ENCODE peak calls at places on chromosome 15, in seven cellular contexts. J is ACHN; P is right cardiac atrium; W is activated CD4-positive, CD25-positive, alpha-beta regulatory T cell treated with anti-CD3 and anti-CD28 coated beads, Interleukin-2, amount 50 U/mL, for 72 hours; S is stimulated activated CD8-positive, alpha-beta memory T cell treated with anti-CD3 and anti-CD28 coated beads, Interleukin-7, amount 100 ng/mL, for 1 hour; M is prostate gland; Z is GM10248. A is an unnamed sample.

GRCh38 chr15:101003706-101004105 is 84.5 kb downstream of the LRRK1 start:
- DNase-seq in J (no peak), P (no peak), W (no peak), S (no peak), M (no peak), Z (no peak), A (no peak)

GRCh38 chr15:95162967-95163531 is 931.7 kb downstream of the MCTP2 start:
- DNase-seq in J (peak), P (no peak), W (no peak), S (no peak), M (no peak), Z (no peak), A (no peak)

GRCh38 chr15:68419301-68420175 is 12.4 kb downstream of the ITGA11 start:
- DNase-seq in J (no peak), P (no peak), W (no peak), S (no peak), M (no peak), Z (no peak), A (no peak)

GRCh38 chr15:63870403-63871209 is 36.9 kb upstream of the HERC1 start:
- DNase-seq in J (peak), P (peak), W (no peak), S (no peak), M (no peak), Z (no peak), A (peak)

GRCh38 chr15:101827257-101827656 is 15.3 kb downstream of the OR4F15 start:
- DNase-seq in J (no peak), P (no peak), W (no peak), S (no peak), M (no peak), Z (no peak), A (no peak)

GRCh38 chr15:49978171-49978570 is 140.9 kb downstream of the ATP8B4 start:
- DNase-seq in J (no peak), P (no peak), W (no peak), S (no peak), M (no peak), Z (no peak), A (no peak)

GRCh38 chr15:74835312-74835823 is 7.6 kb downstream of the ULK3 start:
- DNase-seq in J (peak), P (no peak), W (peak), S (no peak), M (peak), Z (peak), A (peak)

GRCh38 chr15:43525131-43525530 is 7.7 kb downstream of the MAP1A start:
- DNase-seq in J (no peak), P (no peak), W (no peak), S (no peak), M (no peak), Z (no peak), A (no peak)

GRCh38 chr15:90099868-90100854 is 2.1 kb downstream of the IDH2 start:
- DNase-seq in J (peak), P (peak), W (no peak), S (no peak), M (peak), Z (peak), A (no peak)

GRCh38 chr15:76342382-76343201 is 6.0 kb downstream of the ISL2 start:
- DNase-seq in J (no peak), P (no peak), W (no peak), S (no peak), M (no peak), Z (no peak), A (no peak)

GRCh38 chr15:62896969-62897486 is 145.5 kb upstream of the TPM1 start:
- DNase-seq in J (peak), P (peak), W (no peak), S (no peak), M (peak), Z (no peak), A (peak)

GRCh38 chr15:91413142-91413541 is 313.1 kb downstream of the SV2B start:
- DNase-seq in J (no peak), P (no peak), W (no peak), S (no peak), M (no peak), Z (no peak), A (no peak)

GRCh38 chr15:94287794-94288246 is 56.5 kb downstream of the MCTP2 start:
- DNase-seq in J (no peak), P (no peak), W (no peak), S (no peak), M (no peak), Z (peak), A (no peak)

A was measured in A673.